ENCODE peak calls at places on chromosomes 2 and 18, in four cellular contexts. Z is HepG2, G is GM12878, N is K562. B is an unnamed sample.

GRCh38 chr2:217289909-217290283 is 430.0 kb upstream of the TNP1 start:
- DNase-seq in G (no peak), Z (peak), N (no peak), B (peak)

GRCh38 chr18:37985126-37985525 is 419.5 kb upstream of the CELF4 start:
- DNase-seq in Z (no peak), G (no peak), N (no peak), B (no peak)

GRCh38 chr2:30084915-30085314 is 61.9 kb upstream of the YPEL5 start:
- DNase-seq in N (no peak), G (no peak), Z (no peak), B (no peak)

GRCh38 chr2:238856713-238857567 is 9.1 kb downstream of the TWIST2 start:
- DNase-seq in G (no peak), Z (no peak), N (no peak), B (no peak)

GRCh38 chr18:26159353-26159752 is 25.7 kb downstream of the PSMA8 start:
- DNase-seq in Z (no peak), G (no peak), N (no peak), B (peak)

GRCh38 chr18:49021433-49022129 is 70.8 kb upstream of the SMAD7 start:
- DNase-seq in Z (peak), N (peak), G (peak), B (peak)

GRCh38 chr2:216195565-216195978 is 86.4 kb downstream of the XRCC5 start:
- DNase-seq in N (no peak), Z (no peak), G (no peak), B (no peak)

GRCh38 chr2:36373149-36373880 is 17.7 kb downstream of the CRIM1 start:
- DNase-seq in G (no peak), Z (no peak), N (no peak), B (no peak)

GRCh38 chr18:43805646-43806194 is 528.4 kb upstream of the SYT4 start:
- DNase-seq in N (no peak), G (no peak), Z (no peak), B (no peak)

GRCh38 chr18:57073516-57074187 is 73.2 kb upstream of the BOD1L2 start:
- DNase-seq in Z (no peak), N (no peak), G (no peak), B (no peak)

GRCh38 chr2:176122633-176123482 is at the start of gene HOXD9:
- DNase-seq in G (no peak), Z (no peak), N (no peak), B (no peak)

GRCh38 chr2:189300917-189301316 is 121.4 kb upstream of the COL5A2 start:
- DNase-seq in Z (no peak), G (no peak), N (no peak), B (no peak)

GRCh38 chr18:36441426-36441870 is 143.9 kb downstream of the FHOD3 start:
- DNase-seq in G (no peak), N (no peak), Z (no peak), B (no peak)

GRCh38 chr2:102358496-102358895 is 2.9 kb downstream of the IL18R1 start:
- DNase-seq in G (no peak), N (no peak), Z (no peak), B (no peak)

GRCh38 chr2:56130463-56131070 is 53.2 kb upstream of the CCDC85A start:
- DNase-seq in N (peak), Z (no peak), G (no peak), B (peak)

GRCh38 chr2:201275991-201276390 is 15.7 kb downstream of the CASP8 start:
- DNase-seq in Z (no peak), N (peak), G (no peak), B (peak)

GRCh38 chr18:62458868-62459716 is 63.7 kb upstream of the ZCCHC2 start:
- DNase-seq in G (no peak), Z (no peak), N (no peak), B (no peak)

DNA sequence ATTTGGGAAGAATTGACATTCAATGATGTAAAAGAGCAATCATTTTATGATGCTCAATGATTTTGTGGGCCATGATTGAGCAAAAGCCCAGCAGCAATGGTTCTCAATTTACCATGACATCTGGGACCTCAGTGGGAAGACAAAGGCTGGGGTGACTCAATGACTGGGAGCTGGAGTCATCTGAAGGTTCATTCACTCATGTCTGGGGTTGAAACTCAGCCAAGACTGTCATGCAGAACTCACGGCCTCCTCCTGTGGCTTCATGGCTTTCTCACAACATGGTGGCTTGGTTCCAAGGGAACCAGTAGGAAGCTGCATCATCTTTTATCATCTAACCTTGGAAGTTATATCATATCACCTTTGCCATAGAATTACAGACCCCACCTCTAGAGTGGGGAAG is 45.1 kb upstream of the CD226 start:
- DNase-seq in N (no peak), G (no peak), Z (no peak), B (no peak)
- TF ChIP-seq FOXM1 in N (no peak), G (no peak), Z (no peak), B (no peak)

GRCh38 chr18:76524900-76525698 is 30.1 kb upstream of the ZNF516 start:
- DNase-seq in Z (peak), N (no peak), G (no peak), B (peak)
- TF ChIP-seq FOXK2 in Z (no peak), N (no peak), G (no peak), B (no peak)

DNA sequence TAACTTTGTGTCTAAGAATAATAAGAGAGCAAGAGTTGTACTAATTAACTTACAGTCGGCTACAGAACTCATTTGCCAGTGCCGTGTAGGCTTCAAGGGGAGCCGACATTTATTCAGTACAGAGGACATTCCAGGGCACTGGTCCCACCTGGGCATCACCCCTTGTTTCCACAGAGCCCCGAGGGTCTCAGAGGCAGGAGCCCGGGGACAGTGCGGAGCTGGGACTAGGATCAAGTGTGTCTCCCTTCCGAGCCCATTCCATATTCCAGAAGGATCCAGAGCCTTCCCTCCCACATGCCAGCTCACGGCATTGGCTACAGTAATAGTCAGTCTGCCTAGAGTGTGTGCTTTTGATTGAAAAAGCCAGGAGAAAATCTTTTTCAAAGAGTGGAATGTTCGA is 71.5 kb upstream of the CTDP1 start:
- DNase-seq in G (no peak), N (no peak), Z (no peak), B (no peak)
- TF ChIP-seq FOXM1 in G (no peak), N (no peak), Z (no peak), B (no peak)

GRCh38 chr2:28420717-28421116 is 28.1 kb downstream of the FOSL2 start:
- DNase-seq in G (no peak), Z (no peak), N (no peak), B (no peak)
- TF ChIP-seq FOXK2 in G (no peak), Z (no peak), N (no peak), B (no peak)

DNA sequence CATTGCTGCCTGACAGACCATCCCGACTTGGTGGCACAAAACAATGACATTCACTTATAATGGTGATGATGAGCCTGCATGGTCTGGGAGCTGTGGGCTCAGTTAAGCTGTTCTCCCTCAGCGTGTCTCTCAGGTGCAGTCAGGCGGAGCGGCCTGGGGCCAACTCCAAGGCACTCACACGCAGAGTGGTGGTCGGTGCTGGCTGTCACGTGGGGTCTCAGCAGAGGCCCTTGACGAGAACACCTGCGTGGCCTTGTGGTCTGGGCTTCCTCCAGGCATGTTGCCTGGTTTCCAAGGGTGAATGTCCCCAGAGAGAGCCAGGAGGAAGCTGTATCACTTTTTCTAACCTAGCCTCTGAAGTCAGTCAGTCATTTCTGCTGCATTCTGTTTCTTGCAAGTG is 29.8 kb downstream of the ARMC9 start:
- DNase-seq in G (peak), Z (no peak), N (no peak), B (no peak)
- TF ChIP-seq FOXM1 in G (peak), Z (no peak), N (no peak), B (no peak)

DNA sequence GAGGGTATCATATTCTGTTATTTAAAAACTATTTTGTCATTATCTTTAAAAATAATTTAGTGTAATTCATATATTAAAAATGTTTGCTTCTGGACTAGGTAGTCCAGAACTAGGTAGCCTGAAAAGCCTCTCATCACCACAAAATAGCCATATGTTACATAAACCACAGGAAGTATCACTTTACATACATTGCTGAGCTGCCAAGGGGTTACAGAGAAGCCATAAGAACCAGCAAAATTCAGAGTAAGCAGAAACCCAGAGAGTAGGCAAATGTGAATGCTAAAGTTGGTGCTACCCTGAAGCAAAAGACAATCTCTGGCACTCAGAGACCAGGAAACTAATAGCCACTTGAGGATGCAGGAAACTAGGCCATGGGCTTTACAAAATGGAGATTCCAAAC is 60.9 kb downstream of the LOXHD1 start:
- DNase-seq in G (no peak), N (no peak), Z (no peak), B (no peak)
- TF ChIP-seq FOXK2 in G (no peak), N (no peak), Z (no peak), B (no peak)

GRCh38 chr2:46983065-46983801 is 67.6 kb upstream of the MCFD2 start:
- DNase-seq in N (peak), Z (no peak), G (peak), B (no peak)
- TF ChIP-seq FOXM1 in N (no peak), Z (no peak), G (no peak), B (no peak)

DNA sequence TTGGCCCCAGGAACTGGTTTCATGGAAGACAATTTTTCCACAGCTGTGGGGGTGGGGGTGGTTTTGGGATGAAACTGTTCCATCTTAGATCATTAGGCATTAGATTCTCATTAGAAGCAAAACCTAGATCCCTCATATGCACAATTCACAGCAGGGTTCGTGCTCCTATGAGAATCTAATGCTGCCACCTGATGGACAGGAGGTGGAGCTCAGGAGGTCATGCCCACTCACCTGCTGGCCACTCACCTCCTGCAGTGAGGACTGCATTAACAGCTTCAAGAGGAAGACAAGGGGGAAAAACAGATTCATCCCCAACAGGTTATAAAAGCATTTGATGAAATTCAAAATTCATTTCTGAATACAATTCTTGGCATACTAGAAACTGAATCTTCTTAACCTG is 38.5 kb downstream of the THAP4 start:
- DNase-seq in N (no peak), G (no peak), Z (peak), B (no peak)
- TF ChIP-seq FOXK2 in N (no peak), G (no peak), Z (no peak), B (no peak)